ENCODE peak calls at places on chromosome 1, in eight cellular contexts. L, K, I, E, H, W, T and J are unnamed samples. For H3K36me3 and H3K27me3, the result is how much of the 10 kb centered on the place peaks cover.

GRCh38 chr1:151946366-151946764 is 37.1 kb upstream of the THEM4 start:
- DNase-seq in L (no peak), K (no peak), I (no peak), E (no peak), H (peak), W (no peak), T (no peak), J (no peak)

GRCh38 chr1:154193821-154194220 is 1.9 kb upstream of the TPM3 start:
- DNase-seq in L (no peak), K (no peak), I (no peak), E (no peak), H (no peak), W (no peak), T (no peak), J (no peak)

GRCh38 chr1:44760876-44761275 is 14.5 kb upstream of the RPS8 start:
- DNase-seq in L (no peak), K (no peak), I (no peak), E (no peak), H (no peak), W (no peak), T (no peak), J (no peak)

GRCh38 chr1:44947774-44948311 is 38.6 kb downstream of the EIF2B3 start:
- DNase-seq in L (no peak), K (no peak), I (no peak), E (no peak), H (no peak), W (no peak), T (no peak), J (no peak)

GRCh38 chr1:41713557-41714327 is 205.0 kb downstream of the HIVEP3 start:
- DNase-seq in L (no peak), K (no peak), I (no peak), E (no peak), H (no peak), W (no peak), T (peak), J (no peak)

GRCh38 chr1:46370214-46370633 is 23.9 kb upstream of the FAAH start:
- DNase-seq in L (peak), K (no peak), I (no peak), E (no peak), H (peak), W (no peak), T (peak), J (no peak)

GRCh38 chr1:93219443-93219842 is 38.9 kb downstream of the CCDC18 start:
- DNase-seq in L (no peak), K (no peak), I (no peak), E (no peak), H (peak), W (no peak), T (no peak), J (no peak)

GRCh38 chr1:228099331-228099732 is 3.8 kb downstream of the C1orf35 start:
- DNase-seq in L (peak), K (no peak), I (no peak), E (no peak), H (no peak), W (no peak), T (no peak), J (peak)

GRCh38 chr1:7300893-7301292 is 470.2 kb upstream of the VAMP3 start:
- DNase-seq in L (peak), K (no peak), I (no peak), E (no peak), H (no peak), W (no peak), T (peak), J (no peak)

GRCh38 chr1:183881387-183882084 is 76.6 kb downstream of the RGL1 start:
- DNase-seq in L (no peak), K (peak), I (no peak), E (no peak), H (no peak), W (peak), T (peak), J (peak)

GRCh38 chr1:28865997-28866650 is 48.2 kb upstream of the EPB41 start:
- DNase-seq in L (peak), K (no peak), I (no peak), E (no peak), H (no peak), W (no peak), T (no peak), J (no peak)

GRCh38 chr1:92662048-92662447 is 122.9 kb downstream of the EVI5 start:
- DNase-seq in L (no peak), K (no peak), I (no peak), E (no peak), H (no peak), W (no peak), T (no peak), J (no peak)

GRCh38 chr1:71049951-71050598 is 2.5 kb upstream of the PTGER3 start:
- DNase-seq in L (peak), K (peak), I (no peak), E (no peak), H (peak), W (no peak), T (peak), J (peak)

GRCh38 chr1:150321826-150322166 is 463 bp downstream of the PRPF3 start:
- DNase-seq in L (no peak), K (peak), I (no peak), E (no peak), H (peak), W (no peak), T (no peak), J (no peak)

GRCh38 chr1:63943393-63943792 is 169.6 kb downstream of the ROR1 start:
- DNase-seq in L (no peak), K (no peak), I (no peak), E (no peak), H (no peak), W (no peak), T (no peak), J (no peak)

DNA sequence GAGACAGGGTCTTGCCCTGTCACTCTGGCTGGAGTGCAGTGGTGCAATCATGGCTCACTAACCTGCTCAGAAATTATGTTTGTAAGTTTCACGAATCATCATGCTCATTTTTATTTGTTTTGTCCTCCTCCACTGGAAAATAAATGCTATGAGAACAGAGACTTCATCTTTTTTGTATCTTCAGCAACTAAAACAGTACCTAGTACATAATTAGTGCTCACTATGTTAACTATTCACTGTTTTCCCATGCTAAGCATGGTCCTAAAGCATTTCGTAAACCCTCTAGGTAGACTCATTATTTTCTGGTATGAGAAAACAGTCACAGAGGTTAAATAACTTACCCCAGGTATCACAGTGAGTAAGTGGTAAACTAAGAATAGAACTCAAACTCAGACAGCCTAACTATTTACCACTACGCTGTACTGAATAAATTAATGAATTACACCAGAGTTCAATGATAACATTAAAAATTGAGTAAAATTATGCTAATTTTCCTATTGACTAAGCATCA is 118.4 kb downstream of the RERE start:
- DNase-seq in L (no peak), K (no peak), I (no peak), E (no peak), H (no peak), W (no peak), T (no peak), J (no peak)
- H3K4me3 ChIP-seq in L (no peak), K (no peak), I (no peak), E (no peak), H (no peak), W (no peak), T (no peak), J (no peak)

GRCh38 chr1:22078133-22078532 is 25.6 kb downstream of the CDC42 start:
- DNase-seq in L (no peak), K (no peak), I (no peak), E (no peak), H (no peak), W (no peak), T (no peak), J (no peak)
- H3K36me3 ChIP-seq in L (under half), K (half or more), I (under half), E (under half), H (half or more), W (under half), T (under half), J (under half)

DNA sequence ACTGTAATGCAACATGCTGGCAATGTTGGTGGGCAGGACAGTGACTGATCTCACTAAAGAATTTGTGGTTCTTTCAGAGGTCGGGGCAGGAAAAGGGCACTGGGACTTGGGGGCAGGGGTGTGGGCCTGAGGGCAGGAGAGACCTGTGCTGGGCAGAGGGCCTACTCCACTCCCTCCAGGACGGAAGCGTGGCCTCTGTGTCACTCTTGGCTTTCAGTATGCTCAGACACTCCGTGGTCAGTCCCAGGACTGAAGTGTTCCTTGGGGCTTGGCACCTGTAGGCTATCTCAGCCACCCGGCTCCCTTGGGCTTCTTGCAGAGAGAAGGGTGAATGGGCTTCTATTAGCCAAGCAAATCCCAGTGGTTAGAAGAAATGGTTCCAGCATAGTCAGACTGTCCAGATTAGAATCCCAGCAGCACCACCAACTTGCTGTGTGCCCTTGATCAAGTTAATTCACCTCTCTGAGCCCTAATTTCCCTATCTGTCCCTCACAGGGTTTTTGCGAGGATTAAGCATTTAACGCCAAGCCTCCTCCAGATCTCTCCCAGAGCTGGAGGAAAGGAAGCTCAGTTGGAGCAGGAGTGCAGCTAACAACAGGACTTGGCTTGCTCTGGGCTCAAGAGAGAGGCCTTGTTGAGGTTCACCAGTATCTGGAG is 57.5 kb upstream of the LRP8 start:
- DNase-seq in L (no peak), K (no peak), I (no peak), E (no peak), H (no peak), W (no peak), T (no peak), J (no peak)
- H3K27me3 ChIP-seq in L (under half), K (under half), I (under half), E (under half), H (under half), W (under half), T (under half), J (under half)

DNA sequence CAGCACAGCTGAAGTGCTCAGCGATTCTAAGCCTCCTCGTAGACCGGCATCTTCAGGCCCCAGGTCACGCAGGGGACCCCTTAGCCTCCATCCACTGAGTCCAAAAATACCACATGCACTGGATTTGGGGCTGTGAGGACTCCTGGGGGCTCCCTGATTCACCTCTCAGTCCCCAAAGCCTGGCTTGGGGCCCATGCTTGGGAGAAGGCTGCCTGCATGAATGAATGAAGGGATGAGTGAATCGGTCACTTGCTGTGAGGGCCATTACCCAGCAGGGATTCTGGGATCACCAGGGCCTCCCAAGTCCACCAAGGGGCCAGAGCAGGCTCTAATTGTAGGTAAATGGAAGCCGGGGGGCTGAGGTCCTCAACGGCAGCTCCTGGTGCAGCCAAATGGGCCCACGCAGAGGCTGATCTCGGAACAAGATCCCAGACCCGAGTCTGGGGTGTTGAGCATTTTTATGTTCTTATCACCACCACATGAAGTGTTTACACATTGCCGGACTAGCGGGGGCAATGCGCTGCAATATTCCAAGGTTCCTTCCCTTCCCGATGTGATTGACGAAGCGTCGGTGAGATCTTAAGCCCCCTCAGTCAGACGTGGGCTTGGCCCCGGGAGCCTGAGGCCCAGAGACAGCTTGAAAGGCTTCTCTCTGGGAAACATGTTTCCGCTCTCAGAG is 13.6 kb upstream of the ARHGEF16 start:
- DNase-seq in L (no peak), K (no peak), I (no peak), E (no peak), H (no peak), W (peak), T (no peak), J (no peak)
- H3K4me3 ChIP-seq in L (no peak), K (no peak), I (no peak), E (no peak), H (no peak), W (no peak), T (no peak), J (no peak)

GRCh38 chr1:10419351-10419750 is 10.9 kb upstream of the CENPS start:
- DNase-seq in L (peak), K (no peak), I (no peak), E (no peak), H (no peak), W (no peak), T (no peak), J (no peak)
- H3K36me3 ChIP-seq in L (under half), K (half or more), I (under half), E (under half), H (under half), W (under half), T (half or more), J (under half)